ENCODE peak calls at places on chromosomes 7 and 10, in eight cellular contexts. K is A673, G is testis, R is astrocyte of the cerebellum, C is endodermal cell, W is prostate gland, J is adrenal gland, P is BJ. S is an unnamed sample.

GRCh38 chr7:111735661-111736323 is 173.5 kb upstream of the IMMP2L start:
- DNase-seq in K (peak; percentile 81), G (peak; percentile 84), R (peak; percentile 59), C (peak; percentile 86), W (peak; percentile 46), J (peak; percentile 59), P (no peak), S (peak; percentile 12)

GRCh38 chr10:127986543-127987466 is 79.9 kb downstream of the PTPRE start:
- DNase-seq in K (peak; percentile 92), G (no peak), R (no peak), C (no peak), W (no peak), J (no peak), P (no peak), S (no peak)

GRCh38 chr7:95141755-95142154 is 182.6 kb downstream of the PON1 start:
- DNase-seq in K (no peak), G (no peak), R (no peak), C (no peak), W (no peak), J (no peak), P (no peak), S (no peak)

GRCh38 chr10:122097935-122098334 is 109.0 kb downstream of the TACC2 start:
- DNase-seq in K (no peak), G (no peak), R (no peak), C (no peak), W (no peak), J (no peak), P (no peak), S (no peak)

GRCh38 chr7:88888684-88889083 is 93.1 kb upstream of the TEX47 start:
- DNase-seq in K (no peak), G (no peak), R (no peak), C (no peak), W (no peak), J (no peak), P (no peak), S (no peak)

GRCh38 chr7:151013356-151013727 is 11.0 kb downstream of the ATG9B start:
- DNase-seq in K (no peak), G (no peak), R (no peak), C (no peak), W (no peak), J (no peak), P (no peak), S (no peak)

GRCh38 chr7:157941210-157941609 is 604.4 kb downstream of the DNAJB6 start:
- DNase-seq in K (no peak), G (no peak), R (no peak), C (peak; percentile 13), W (no peak), J (no peak), P (no peak), S (no peak)

GRCh38 chr7:41964849-41965745 is 262.2 kb upstream of the INHBA start:
- DNase-seq in K (no peak), G (no peak), R (no peak), C (no peak), W (no peak), J (no peak), P (no peak), S (no peak)

GRCh38 chr7:75532639-75533038 is 40.5 kb downstream of the SPDYE5 start:
- DNase-seq in K (no peak), G (no peak), R (no peak), C (no peak), W (no peak), J (no peak), P (no peak), S (no peak)

GRCh38 chr10:124653811-124654651 is 90.1 kb downstream of the FAM53B start:
- DNase-seq in K (no peak), G (no peak), R (no peak), C (no peak), W (peak; percentile 28), J (peak; percentile 70), P (no peak), S (no peak)

GRCh38 chr7:16982640-16983103 is 100.9 kb upstream of the AGR3 start:
- DNase-seq in K (peak; percentile 75), G (peak; percentile 22), R (peak; percentile 28), C (no peak), W (no peak), J (peak; percentile 28), P (no peak), S (peak; percentile 12)

GRCh38 chr10:27534341-27534740 is 30.2 kb downstream of the RAB18 start:
- DNase-seq in K (no peak), G (no peak), R (no peak), C (no peak), W (no peak), J (no peak), P (no peak), S (no peak)

DNA sequence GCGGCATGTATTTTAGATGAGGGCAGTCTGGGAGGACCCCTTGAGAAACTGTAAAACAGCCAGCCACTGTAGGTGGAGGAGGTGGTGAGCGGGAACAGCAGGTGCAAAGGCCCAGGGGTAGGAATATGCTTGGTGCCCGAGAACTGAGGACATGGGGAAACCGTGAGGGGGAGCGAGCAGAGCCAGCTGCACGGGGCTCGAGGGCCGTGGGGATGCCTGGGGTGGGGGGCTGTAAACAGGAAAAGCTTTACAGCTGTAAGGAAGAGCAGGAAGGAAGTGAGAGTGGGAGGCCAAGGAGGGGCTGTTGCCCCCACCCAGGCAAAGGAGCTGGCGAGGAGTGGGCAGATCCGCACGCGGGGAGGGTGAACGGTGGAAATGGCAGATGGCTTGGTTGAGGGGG is 34.3 kb downstream of the ZMIZ1 start:
- DNase-seq in K (peak; percentile 36), G (no peak), R (no peak), C (no peak), W (no peak), J (no peak), P (no peak), S (no peak)
- H3K4me3 ChIP-seq in K (no peak overlapping the region), G (no peak overlapping the region), R (no peak overlapping the region), C (no peak overlapping the region), W (no peak overlapping the region), J (no peak overlapping the region), P (no peak overlapping the region), S (no peak overlapping the region)

GRCh38 chr10:30854656-30855055 is 177.0 kb downstream of the ZNF438 start:
- DNase-seq in K (no peak), G (no peak), R (no peak), C (no peak), W (no peak), J (no peak), P (no peak), S (no peak)
- H3K4me3 ChIP-seq in K (no peak overlapping the region), G (no peak overlapping the region), R (no peak overlapping the region), C (no peak overlapping the region), W (no peak overlapping the region), J (no peak overlapping the region), P (no peak overlapping the region), S (no peak overlapping the region)

GRCh38 chr7:116569737-116570136 is 44.9 kb downstream of the CAV1 start:
- DNase-seq in K (peak; percentile 78), G (no peak), R (no peak), C (no peak), W (no peak), J (no peak), P (peak; percentile 94), S (no peak)

GRCh38 chr7:116571037-116571436 is 46.2 kb downstream of the CAV1 start:
- DNase-seq in K (peak; percentile 60), G (no peak), R (peak; percentile 66), C (no peak), W (no peak), J (no peak), P (peak; percentile 79), S (no peak)

GRCh38 chr7:116570306-116570705 is 45.5 kb downstream of the CAV1 start:
- DNase-seq in K (no peak), G (no peak), R (no peak), C (no peak), W (no peak), J (no peak), P (no peak), S (no peak)

GRCh38 chr7:116572036-116572435 is 47.2 kb downstream of the CAV1 start:
- DNase-seq in K (no peak), G (no peak), R (no peak), C (no peak), W (no peak), J (no peak), P (no peak), S (no peak)

DNA sequence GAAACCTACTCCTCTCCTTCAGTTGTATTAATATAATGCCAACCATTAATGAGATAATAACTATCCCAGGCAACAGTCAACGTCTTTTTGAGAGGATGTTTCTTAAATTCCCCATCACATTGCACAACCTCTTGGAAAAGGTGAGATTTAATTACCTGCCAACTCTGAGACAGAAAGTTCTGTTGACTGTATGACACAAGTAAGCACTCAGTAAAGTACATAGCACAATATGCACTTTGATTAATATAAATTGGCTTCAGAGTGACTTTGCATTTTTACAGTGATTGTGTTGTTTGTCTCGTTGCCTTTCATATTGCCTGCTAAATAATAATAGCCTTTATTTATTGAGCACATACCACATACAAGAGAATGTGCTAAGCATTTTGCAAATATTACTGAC is 46.7 kb downstream of the CAV1 start:
- DNase-seq in K (no peak), G (no peak), R (no peak), C (no peak), W (no peak), J (no peak), P (no peak), S (no peak)
- H3K4me3 ChIP-seq in K (no peak overlapping the region), G (no peak overlapping the region), R (no peak overlapping the region), C (no peak overlapping the region), W (no peak overlapping the region), J (no peak overlapping the region), P (no peak overlapping the region), S (no peak overlapping the region)

GRCh38 chr10:60733826-60734225 is 44.5 kb upstream of the CDK1 start:
- DNase-seq in K (no peak), G (no peak), R (no peak), C (peak; percentile 61), W (no peak), J (no peak), P (no peak), S (no peak)

GRCh38 chr10:60729106-60729505 is 49.2 kb upstream of the CDK1 start:
- DNase-seq in K (no peak), G (no peak), R (no peak), C (no peak), W (no peak), J (no peak), P (no peak), S (no peak)

GRCh38 chr10:60732240-60733188 is 45.8 kb upstream of the CDK1 start:
- DNase-seq in K (peak; percentile 23), G (peak; percentile 23), R (no peak), C (peak; percentile 75), W (peak; percentile 61), J (peak; percentile 9), P (no peak), S (no peak)

GRCh38 chr10:60733189-60733815 is 45.0 kb upstream of the CDK1 start:
- DNase-seq in K (peak; percentile 56), G (peak; percentile 41), R (no peak), C (peak; percentile 90), W (peak; percentile 60), J (peak; percentile 14), P (no peak), S (no peak)

DNA sequence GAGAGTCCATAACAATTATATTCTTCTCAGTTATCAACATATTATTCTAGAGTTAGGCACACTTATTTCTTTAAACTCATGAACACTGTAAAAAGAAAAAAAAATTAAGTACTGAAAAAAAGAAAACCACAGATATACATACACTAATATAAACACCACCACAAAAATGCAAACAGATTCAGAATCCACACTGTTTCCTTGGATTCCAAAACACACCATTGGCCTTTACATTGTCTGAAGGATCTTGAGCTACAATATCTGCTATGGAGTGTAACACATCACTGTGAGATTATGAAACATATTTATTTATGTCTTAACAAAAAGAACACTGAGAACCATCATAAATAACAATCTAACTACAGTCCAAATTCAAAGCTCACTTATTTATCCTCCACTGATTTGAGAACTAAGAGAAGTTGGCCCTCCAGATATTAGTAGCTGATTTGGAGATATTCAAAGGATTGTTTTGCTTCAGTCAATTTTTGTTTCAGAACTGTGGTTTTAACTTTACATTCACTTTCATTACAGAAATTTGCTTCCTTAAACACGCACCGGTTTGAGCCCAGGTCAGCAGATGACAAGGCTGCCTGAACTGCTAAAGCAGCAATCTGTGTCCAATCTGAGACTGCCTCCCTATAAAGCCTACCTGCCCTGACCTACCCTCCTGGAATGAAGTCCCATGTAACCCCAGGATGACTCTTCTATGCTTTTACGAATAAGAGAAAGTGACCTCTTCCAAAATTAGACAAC is 47.0 kb upstream of the CDK1 start:
- DNase-seq in K (no peak), G (no peak), R (no peak), C (no peak), W (peak; percentile 20), J (no peak), P (no peak), S (no peak)
- H3K4me3 ChIP-seq in K (no peak overlapping the region), G (no peak overlapping the region), R (no peak overlapping the region), C (peak overlapping the region; percentile 84), W (peak overlapping the region; percentile 63), J (no peak overlapping the region), P (no peak overlapping the region), S (no peak overlapping the region)

S was measured in kidney epithelial cell.